ENCODE peak calls at places on chromosomes 6 and 20, in six cellular contexts. One of them, this sample, is unnamed.

GRCh38 chr20:49478754-49479689 is 3.4 kb downstream of the KCNB1 start:
- DNase-seq in mucosa of descending colon: no peak
- DNase-seq in choroid plexus epithelial cell: no peak
- DNase-seq in GM23338: no peak
- DNase-seq in GM20000: no peak
- DNase-seq in activated CD8-positive, alpha-beta memory T cell treated with anti-CD3 and anti-CD28 coated beads for 24 hours: no peak
- DNase-seq in this sample: no peak

GRCh38 chr20:21719592-21720214 is 14.2 kb downstream of the PAX1 start:
- DNase-seq in mucosa of descending colon: no peak
- DNase-seq in GM23338: peak
- DNase-seq in activated CD8-positive, alpha-beta memory T cell treated with anti-CD3 and anti-CD28 coated beads for 24 hours: no peak
- DNase-seq in choroid plexus epithelial cell: peak
- DNase-seq in GM20000: peak
- DNase-seq in this sample: peak

GRCh38 chr6:170251776-170252571 is 38.9 kb downstream of the DLL1 start:
- DNase-seq in GM23338: no peak
- DNase-seq in GM20000: no peak
- DNase-seq in activated CD8-positive, alpha-beta memory T cell treated with anti-CD3 and anti-CD28 coated beads for 24 hours: no peak
- DNase-seq in choroid plexus epithelial cell: no peak
- DNase-seq in mucosa of descending colon: no peak
- DNase-seq in this sample: no peak

GRCh38 chr20:29689411-29690225 is 1567.8 kb upstream of the DEFB115 start:
- DNase-seq in choroid plexus epithelial cell: no peak
- DNase-seq in mucosa of descending colon: peak
- DNase-seq in GM20000: no peak
- DNase-seq in activated CD8-positive, alpha-beta memory T cell treated with anti-CD3 and anti-CD28 coated beads for 24 hours: peak
- DNase-seq in GM23338: no peak
- DNase-seq in this sample: no peak

GRCh38 chr6:54029187-54029586 is 82.1 kb upstream of the MLIP start:
- DNase-seq in mucosa of descending colon: no peak
- DNase-seq in GM20000: no peak
- DNase-seq in GM23338: no peak
- DNase-seq in choroid plexus epithelial cell: no peak
- DNase-seq in activated CD8-positive, alpha-beta memory T cell treated with anti-CD3 and anti-CD28 coated beads for 24 hours: no peak
- DNase-seq in this sample: no peak

GRCh38 chr6:34514112-34514511 is 42.0 kb downstream of the SPDEF start:
- DNase-seq in mucosa of descending colon: no peak
- DNase-seq in activated CD8-positive, alpha-beta memory T cell treated with anti-CD3 and anti-CD28 coated beads for 24 hours: no peak
- DNase-seq in GM23338: no peak
- DNase-seq in choroid plexus epithelial cell: no peak
- DNase-seq in GM20000: no peak
- DNase-seq in this sample: no peak

GRCh38 chr6:87742106-87742505 is 40.1 kb upstream of the AKIRIN2 start:
- DNase-seq in GM23338: no peak
- DNase-seq in activated CD8-positive, alpha-beta memory T cell treated with anti-CD3 and anti-CD28 coated beads for 24 hours: no peak
- DNase-seq in choroid plexus epithelial cell: no peak
- DNase-seq in GM20000: peak
- DNase-seq in mucosa of descending colon: no peak
- DNase-seq in this sample: no peak

GRCh38 chr6:161169060-161169459 is 104.8 kb downstream of the AGPAT4 start:
- DNase-seq in GM20000: no peak
- DNase-seq in activated CD8-positive, alpha-beta memory T cell treated with anti-CD3 and anti-CD28 coated beads for 24 hours: no peak
- DNase-seq in mucosa of descending colon: no peak
- DNase-seq in choroid plexus epithelial cell: peak
- DNase-seq in GM23338: no peak
- DNase-seq in this sample: no peak

GRCh38 chr20:47358672-47359532 is 2.4 kb upstream of the ZMYND8 start:
- DNase-seq in mucosa of descending colon: peak
- DNase-seq in activated CD8-positive, alpha-beta memory T cell treated with anti-CD3 and anti-CD28 coated beads for 24 hours: no peak
- DNase-seq in choroid plexus epithelial cell: peak
- DNase-seq in GM20000: no peak
- DNase-seq in GM23338: peak
- DNase-seq in this sample: peak

GRCh38 chr6:26327450-26328264 is 37.3 kb upstream of the BTN3A2 start:
- DNase-seq in mucosa of descending colon: no peak
- DNase-seq in activated CD8-positive, alpha-beta memory T cell treated with anti-CD3 and anti-CD28 coated beads for 24 hours: peak
- DNase-seq in GM20000: no peak
- DNase-seq in GM23338: peak
- DNase-seq in choroid plexus epithelial cell: peak
- DNase-seq in this sample: no peak

GRCh38 chr6:148583631-148584030 is 163.2 kb upstream of the UST start:
- DNase-seq in choroid plexus epithelial cell: no peak
- DNase-seq in activated CD8-positive, alpha-beta memory T cell treated with anti-CD3 and anti-CD28 coated beads for 24 hours: no peak
- DNase-seq in mucosa of descending colon: no peak
- DNase-seq in GM20000: no peak
- DNase-seq in GM23338: no peak
- DNase-seq in this sample: no peak

GRCh38 chr6:157592566-157592965 is 211.6 kb downstream of the ZDHHC14 start:
- DNase-seq in GM20000: no peak
- DNase-seq in choroid plexus epithelial cell: no peak
- DNase-seq in mucosa of descending colon: no peak
- DNase-seq in GM23338: peak
- DNase-seq in activated CD8-positive, alpha-beta memory T cell treated with anti-CD3 and anti-CD28 coated beads for 24 hours: peak
- DNase-seq in this sample: no peak

GRCh38 chr6:56890683-56891429 is 64.1 kb upstream of the BEND6 start:
- DNase-seq in GM20000: peak
- DNase-seq in choroid plexus epithelial cell: peak
- DNase-seq in mucosa of descending colon: no peak
- DNase-seq in GM23338: no peak
- DNase-seq in activated CD8-positive, alpha-beta memory T cell treated with anti-CD3 and anti-CD28 coated beads for 24 hours: no peak
- DNase-seq in this sample: no peak

GRCh38 chr20:23049201-23049932 is at the start of gene THBD:
- DNase-seq in activated CD8-positive, alpha-beta memory T cell treated with anti-CD3 and anti-CD28 coated beads for 24 hours: no peak
- DNase-seq in mucosa of descending colon: peak
- DNase-seq in GM20000: no peak
- DNase-seq in GM23338: peak
- DNase-seq in choroid plexus epithelial cell: peak
- DNase-seq in this sample: peak

GRCh38 chr6:15662246-15663056 is at the start of gene DTNBP1:
- DNase-seq in GM23338: peak
- DNase-seq in activated CD8-positive, alpha-beta memory T cell treated with anti-CD3 and anti-CD28 coated beads for 24 hours: peak
- DNase-seq in GM20000: peak
- DNase-seq in choroid plexus epithelial cell: peak
- DNase-seq in mucosa of descending colon: peak
- DNase-seq in this sample: peak

GRCh38 chr6:10746915-10747250 is 722 bp upstream of the TMEM14B start:
- DNase-seq in mucosa of descending colon: no peak
- DNase-seq in activated CD8-positive, alpha-beta memory T cell treated with anti-CD3 and anti-CD28 coated beads for 24 hours: no peak
- DNase-seq in choroid plexus epithelial cell: no peak
- DNase-seq in GM23338: no peak
- DNase-seq in GM20000: no peak
- DNase-seq in this sample: no peak

GRCh38 chr6:10403385-10404106 is 11.3 kb downstream of the TFAP2A start:
- DNase-seq in GM20000: no peak
- DNase-seq in GM23338: no peak
- DNase-seq in mucosa of descending colon: no peak
- DNase-seq in choroid plexus epithelial cell: peak
- DNase-seq in activated CD8-positive, alpha-beta memory T cell treated with anti-CD3 and anti-CD28 coated beads for 24 hours: no peak
- DNase-seq in this sample: peak

GRCh38 chr20:17735206-17735804 is 35.5 kb downstream of the BANF2 start:
- DNase-seq in choroid plexus epithelial cell: peak
- DNase-seq in mucosa of descending colon: no peak
- DNase-seq in activated CD8-positive, alpha-beta memory T cell treated with anti-CD3 and anti-CD28 coated beads for 24 hours: no peak
- DNase-seq in GM23338: no peak
- DNase-seq in GM20000: no peak
- DNase-seq in this sample: no peak

GRCh38 chr6:137265574-137265973 is 46.4 kb upstream of the IFNGR1 start:
- DNase-seq in GM23338: no peak
- DNase-seq in mucosa of descending colon: no peak
- DNase-seq in choroid plexus epithelial cell: peak
- DNase-seq in activated CD8-positive, alpha-beta memory T cell treated with anti-CD3 and anti-CD28 coated beads for 24 hours: no peak
- DNase-seq in GM20000: no peak
- DNase-seq in this sample: no peak

GRCh38 chr6:159104163-159104885 is 59.5 kb upstream of the TAGAP start:
- DNase-seq in GM20000: peak
- DNase-seq in mucosa of descending colon: peak
- DNase-seq in choroid plexus epithelial cell: peak
- DNase-seq in GM23338: peak
- DNase-seq in activated CD8-positive, alpha-beta memory T cell treated with anti-CD3 and anti-CD28 coated beads for 24 hours: peak
- DNase-seq in this sample: peak